ENCODE peak calls at places on chromosome 3, in four cellular contexts. One of them, this sample, is unnamed. For H3K4me1 and H3K36me3, the result is how much of the 10 kb centered on the place peaks cover.

GRCh38 chr3:42535981-42536784 is 33.7 kb downstream of the VIPR1 start:
- DNase-seq in sigmoid colon: no peak
- DNase-seq in suprapubic skin: no peak
- DNase-seq in GM12878: no peak
- DNase-seq in this sample: no peak

GRCh38 chr3:17074559-17074958 is 189.8 kb downstream of the PLCL2 start:
- DNase-seq in sigmoid colon: no peak
- DNase-seq in suprapubic skin: no peak
- DNase-seq in GM12878: no peak
- DNase-seq in this sample: no peak

GRCh38 chr3:170128259-170128976 is 53.1 kb downstream of the PHC3 start:
- DNase-seq in sigmoid colon: no peak
- DNase-seq in suprapubic skin: no peak
- DNase-seq in GM12878: peak
- DNase-seq in this sample: no peak

GRCh38 chr3:172034786-172035685 is 4.3 kb upstream of the FNDC3B start:
- DNase-seq in sigmoid colon: no peak
- DNase-seq in suprapubic skin: no peak
- DNase-seq in GM12878: no peak
- DNase-seq in this sample: no peak

GRCh38 chr3:126485131-126485530 is 9.4 kb upstream of the ZXDC start:
- DNase-seq in sigmoid colon: no peak
- DNase-seq in suprapubic skin: no peak
- DNase-seq in GM12878: no peak
- DNase-seq in this sample: no peak

GRCh38 chr3:172303181-172303580 is 145.1 kb downstream of the GHSR start:
- DNase-seq in sigmoid colon: no peak
- DNase-seq in suprapubic skin: no peak
- DNase-seq in GM12878: no peak
- DNase-seq in this sample: no peak

GRCh38 chr3:143063018-143063417 is 56.6 kb upstream of the CHST2 start:
- DNase-seq in sigmoid colon: no peak
- DNase-seq in suprapubic skin: no peak
- DNase-seq in GM12878: no peak
- DNase-seq in this sample: no peak

GRCh38 chr3:169575381-169575780 is 88.1 kb downstream of the MECOM start:
- DNase-seq in sigmoid colon: no peak
- DNase-seq in suprapubic skin: no peak
- DNase-seq in GM12878: no peak
- DNase-seq in this sample: no peak

GRCh38 chr3:171044828-171045793 is 18.6 kb upstream of the SLC2A2 start:
- DNase-seq in sigmoid colon: no peak
- DNase-seq in suprapubic skin: no peak
- DNase-seq in GM12878: no peak
- DNase-seq in this sample: no peak

GRCh38 chr3:169939320-169939719 is 27.3 kb upstream of the SEC62 start:
- DNase-seq in sigmoid colon: no peak
- DNase-seq in suprapubic skin: no peak
- DNase-seq in GM12878: no peak
- DNase-seq in this sample: no peak

GRCh38 chr3:197472151-197472550 is 83.6 kb downstream of the BDH1 start:
- DNase-seq in sigmoid colon: no peak
- DNase-seq in suprapubic skin: no peak
- DNase-seq in GM12878: no peak
- DNase-seq in this sample: no peak

GRCh38 chr3:187368765-187369450 is 723 bp downstream of the RTP4 start:
- DNase-seq in sigmoid colon: no peak
- DNase-seq in suprapubic skin: no peak
- DNase-seq in GM12878: no peak
- DNase-seq in this sample: no peak

GRCh38 chr3:183500349-183500748 is 55.2 kb downstream of the KLHL6 start:
- DNase-seq in sigmoid colon: no peak
- DNase-seq in suprapubic skin: no peak
- DNase-seq in GM12878: no peak
- DNase-seq in this sample: peak

GRCh38 chr3:23106641-23107040 is 96.5 kb upstream of the UBE2E2 start:
- DNase-seq in sigmoid colon: no peak
- DNase-seq in suprapubic skin: no peak
- DNase-seq in GM12878: no peak
- DNase-seq in this sample: no peak

GRCh38 chr3:141020139-141020940 is 30.8 kb upstream of the SPSB4 start:
- DNase-seq in sigmoid colon: no peak
- DNase-seq in suprapubic skin: no peak
- DNase-seq in GM12878: no peak
- DNase-seq in this sample: no peak

GRCh38 chr3:125367403-125368230 is 7.5 kb downstream of the ZNF148 start:
- DNase-seq in sigmoid colon: no peak
- DNase-seq in suprapubic skin: no peak
- DNase-seq in GM12878: no peak
- DNase-seq in this sample: no peak

GRCh38 chr3:2656806-2657205 is 453.4 kb downstream of the IL5RA start:
- DNase-seq in sigmoid colon: no peak
- DNase-seq in suprapubic skin: no peak
- DNase-seq in GM12878: no peak
- DNase-seq in this sample: no peak

GRCh38 chr3:57910988-57911387 is 97.2 kb upstream of the FLNB start:
- DNase-seq in sigmoid colon: no peak
- DNase-seq in suprapubic skin: no peak
- DNase-seq in GM12878: no peak
- DNase-seq in this sample: no peak

GRCh38 chr3:3134750-3135448 is 8.2 kb downstream of the TRNT1 start:
- DNase-seq in sigmoid colon: no peak
- DNase-seq in suprapubic skin: no peak
- DNase-seq in GM12878: no peak
- DNase-seq in this sample: no peak

DNA sequence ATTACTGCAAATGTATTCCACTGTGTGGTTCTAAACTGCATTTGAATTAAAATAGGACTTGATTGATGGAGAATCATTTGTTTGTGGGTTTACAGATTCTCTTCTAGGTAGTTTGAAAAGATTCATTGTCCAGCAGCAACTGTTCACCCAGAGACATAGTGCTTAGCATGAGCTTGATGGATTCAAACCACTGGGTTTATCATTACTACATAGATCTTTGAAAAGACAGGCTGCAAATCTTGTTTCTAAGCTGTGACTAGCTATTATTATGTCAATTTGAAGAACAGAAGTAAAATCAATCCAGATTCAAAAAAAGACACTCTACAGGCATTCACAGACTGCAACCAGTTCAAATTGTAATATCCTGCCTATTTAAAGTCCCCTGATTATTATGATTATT is 49.8 kb downstream of the MBNL1 start:
- DNase-seq in sigmoid colon: no peak
- DNase-seq in suprapubic skin: no peak
- DNase-seq in GM12878: no peak
- DNase-seq in this sample: no peak
- H3K4me1 ChIP-seq in sigmoid colon: half or more
- H3K4me1 ChIP-seq in suprapubic skin: half or more
- H3K4me1 ChIP-seq in GM12878: under half
- H3K4me1 ChIP-seq in this sample: under half

GRCh38 chr3:10447527-10448260 is 57.7 kb downstream of the ATP2B2 start:
- DNase-seq in sigmoid colon: no peak
- DNase-seq in suprapubic skin: no peak
- DNase-seq in GM12878: no peak
- DNase-seq in this sample: no peak
- H3K36me3 ChIP-seq in sigmoid colon: under half
- H3K36me3 ChIP-seq in suprapubic skin: under half
- H3K36me3 ChIP-seq in GM12878: under half
- H3K36me3 ChIP-seq in this sample: under half

DNA sequence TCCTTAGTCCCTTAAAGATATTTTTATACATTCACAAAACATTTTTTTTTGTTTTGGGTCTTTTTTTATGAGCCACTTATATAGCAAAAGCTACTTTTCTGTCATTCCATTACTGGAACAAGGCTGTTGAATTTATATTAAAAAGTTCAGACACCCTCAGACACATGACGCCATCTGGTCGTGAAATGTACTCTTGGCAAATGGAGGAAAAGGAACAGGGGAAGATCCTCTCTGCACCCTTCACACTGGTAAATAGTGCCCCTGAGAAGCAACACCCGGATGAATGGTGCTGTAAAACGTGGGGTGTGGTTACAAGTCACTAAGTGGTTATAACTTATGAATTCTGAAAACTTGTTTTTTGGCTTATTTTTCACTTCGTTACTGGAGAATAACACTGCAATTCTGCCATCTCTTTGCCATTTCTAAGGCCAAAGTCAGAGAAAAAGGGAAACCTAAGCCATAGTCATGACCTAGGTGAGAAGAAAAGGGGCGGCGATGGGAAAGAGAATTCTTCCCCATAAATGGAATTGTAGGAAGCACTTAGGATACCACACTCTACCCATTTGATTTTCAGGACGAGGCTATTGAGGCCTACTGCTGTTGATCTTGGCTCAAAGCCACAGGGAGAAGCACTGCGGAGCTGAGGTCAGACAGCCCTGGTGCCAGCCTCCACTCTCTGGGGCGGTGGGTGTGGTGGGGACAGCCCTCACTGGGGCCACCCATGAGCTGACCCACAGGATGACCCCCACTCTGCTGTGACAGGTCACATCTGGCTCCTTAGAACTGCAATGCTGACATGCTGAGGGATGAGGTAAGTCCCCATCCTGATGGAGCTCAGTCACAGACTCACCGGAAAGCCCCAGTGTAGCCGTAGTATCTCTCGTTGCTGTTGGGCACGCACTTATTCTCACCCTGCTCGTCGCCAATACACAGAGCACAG is 21.8 kb downstream of the LTF start:
- DNase-seq in sigmoid colon: no peak
- DNase-seq in suprapubic skin: no peak
- DNase-seq in GM12878: no peak
- DNase-seq in this sample: no peak
- TF ChIP-seq CTCF in sigmoid colon: no peak
- TF ChIP-seq CTCF in suprapubic skin: no peak
- TF ChIP-seq CTCF in GM12878: no peak
- TF ChIP-seq CTCF in this sample: peak

GRCh38 chr3:111867889-111868426 is 8.9 kb downstream of the PHLDB2 start:
- DNase-seq in sigmoid colon: no peak
- DNase-seq in suprapubic skin: no peak
- DNase-seq in GM12878: no peak
- DNase-seq in this sample: no peak

GRCh38 chr3:111863942-111864341 is 4.9 kb downstream of the PHLDB2 start:
- DNase-seq in sigmoid colon: no peak
- DNase-seq in suprapubic skin: no peak
- DNase-seq in GM12878: no peak
- DNase-seq in this sample: no peak

GRCh38 chr3:111862415-111862814 is 3.4 kb downstream of the PHLDB2 start:
- DNase-seq in sigmoid colon: no peak
- DNase-seq in suprapubic skin: no peak
- DNase-seq in GM12878: no peak
- DNase-seq in this sample: no peak

GRCh38 chr3:111862974-111863373 is 3.9 kb downstream of the PHLDB2 start:
- DNase-seq in sigmoid colon: no peak
- DNase-seq in suprapubic skin: no peak
- DNase-seq in GM12878: no peak
- DNase-seq in this sample: no peak

GRCh38 chr3:111864821-111865656 is 6.0 kb downstream of the PHLDB2 start:
- DNase-seq in sigmoid colon: no peak
- DNase-seq in suprapubic skin: no peak
- DNase-seq in GM12878: no peak
- DNase-seq in this sample: no peak
- H3K4me1 ChIP-seq in sigmoid colon: half or more
- H3K4me1 ChIP-seq in suprapubic skin: under half
- H3K4me1 ChIP-seq in GM12878: under half
- H3K4me1 ChIP-seq in this sample: under half

DNA sequence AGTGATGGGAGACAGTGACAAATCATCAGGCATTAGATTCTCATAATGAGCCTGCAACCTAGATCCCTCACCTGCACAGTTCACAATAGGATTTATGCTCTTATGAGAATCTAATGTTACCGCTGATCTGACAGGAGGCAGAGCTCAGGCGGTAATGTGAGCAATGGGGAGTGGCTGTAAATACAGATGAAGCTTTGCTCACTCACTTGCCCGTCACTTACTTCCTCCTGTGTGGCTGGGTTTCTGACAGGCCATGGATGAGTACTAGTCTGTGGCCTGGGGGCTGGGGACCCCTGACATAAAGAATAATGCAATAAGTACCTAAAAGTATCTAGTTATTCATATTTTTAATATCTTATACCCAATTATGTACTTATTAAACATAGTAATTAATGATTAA is 15.6 kb downstream of the IQCB1 start:
- DNase-seq in sigmoid colon: no peak
- DNase-seq in suprapubic skin: no peak
- DNase-seq in GM12878: no peak
- DNase-seq in this sample: no peak
- H3K36me3 ChIP-seq in sigmoid colon: under half
- H3K36me3 ChIP-seq in suprapubic skin: half or more
- H3K36me3 ChIP-seq in GM12878: under half
- H3K36me3 ChIP-seq in this sample: half or more

DNA sequence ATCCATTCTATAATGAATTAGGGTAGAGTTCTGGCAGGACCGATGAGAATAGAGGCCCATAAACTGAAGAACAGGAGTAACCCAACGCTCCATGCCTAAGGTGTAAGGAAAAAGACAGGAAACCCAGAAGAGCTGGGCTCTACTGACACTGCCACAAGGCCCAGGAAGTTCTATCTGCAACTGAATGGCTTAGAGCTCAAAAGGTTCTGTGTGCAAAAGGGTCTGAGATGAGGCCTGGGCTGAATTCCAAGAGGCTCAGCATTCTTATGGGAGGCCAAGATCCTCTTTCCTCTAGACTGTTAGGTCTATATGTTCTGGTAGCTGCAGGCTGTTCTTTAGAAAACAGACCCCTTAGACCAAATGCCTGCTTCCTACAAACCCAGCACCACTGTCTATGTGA is 30.5 kb upstream of the PRSS50 start:
- DNase-seq in sigmoid colon: no peak
- DNase-seq in suprapubic skin: no peak
- DNase-seq in GM12878: no peak
- DNase-seq in this sample: no peak
- TF ChIP-seq CTCF in sigmoid colon: no peak
- TF ChIP-seq CTCF in suprapubic skin: no peak
- TF ChIP-seq CTCF in GM12878: no peak
- TF ChIP-seq CTCF in this sample: no peak

GRCh38 chr3:152056073-152056472 is 182.6 kb downstream of the SUCNR1 start:
- DNase-seq in sigmoid colon: no peak
- DNase-seq in suprapubic skin: no peak
- DNase-seq in GM12878: no peak
- DNase-seq in this sample: no peak
- H3K4me1 ChIP-seq in sigmoid colon: under half
- H3K4me1 ChIP-seq in suprapubic skin: under half
- H3K4me1 ChIP-seq in GM12878: under half
- H3K4me1 ChIP-seq in this sample: under half

DNA sequence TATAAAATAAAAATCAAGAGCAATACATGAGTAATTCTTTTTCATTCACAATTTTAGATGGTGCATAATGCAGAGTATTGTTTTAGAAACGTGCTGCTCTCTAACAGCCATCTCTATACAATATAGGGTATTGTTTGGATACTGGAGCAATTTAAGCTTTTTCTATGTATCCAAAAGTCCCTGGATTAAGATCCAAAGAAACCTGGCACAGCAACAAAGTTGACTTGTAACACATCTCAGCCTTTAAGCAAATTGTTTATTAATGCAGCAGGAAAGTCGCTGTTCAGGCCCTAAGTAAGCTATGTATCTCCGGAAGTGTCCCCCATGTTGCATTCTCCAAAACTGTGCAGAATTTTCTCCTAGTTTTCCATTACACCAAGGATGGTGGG is 7.3 kb downstream of the VGLL4 start:
- DNase-seq in sigmoid colon: no peak
- DNase-seq in suprapubic skin: no peak
- DNase-seq in GM12878: no peak
- DNase-seq in this sample: no peak
- H3K36me3 ChIP-seq in sigmoid colon: under half
- H3K36me3 ChIP-seq in suprapubic skin: under half
- H3K36me3 ChIP-seq in GM12878: under half
- H3K36me3 ChIP-seq in this sample: under half